ENCODE peak calls at places on chromosomes 3 and 15, in six cellular contexts. I, M, P, S, O and U are unnamed samples.

GRCh38 chr15:98815207-98815606 is 166.9 kb downstream of the IGF1R start:
- DNase-seq in O (no peak), M (no peak), S (no peak), P (no peak), I (no peak), U (no peak)

GRCh38 chr15:66072616-66073361 is 180.8 kb downstream of the MEGF11 start:
- DNase-seq in P (no peak), S (no peak), M (no peak), O (peak), I (no peak), U (peak)

GRCh38 chr15:80163217-80163616 is 10.4 kb downstream of the FAH start:
- DNase-seq in P (no peak), I (no peak), O (no peak), M (no peak), S (no peak), U (no peak)

GRCh38 chr15:48388017-48388936 is 57.0 kb downstream of the DUT start:
- DNase-seq in O (no peak), S (no peak), P (no peak), M (no peak), I (no peak), U (no peak)

GRCh38 chr15:87736921-87737389 is 519.6 kb downstream of the NTRK3 start:
- DNase-seq in S (no peak), M (no peak), O (no peak), P (no peak), I (no peak), U (no peak)

GRCh38 chr3:184320099-184320445 is 5.7 kb downstream of the EIF4G1 start:
- DNase-seq in P (peak), S (peak), M (peak), I (peak), O (peak), U (peak)

GRCh38 chr3:194265996-194266657 is 85.0 kb downstream of the CPN2 start:
- DNase-seq in M (no peak), O (peak), I (no peak), P (no peak), S (no peak), U (no peak)

GRCh38 chr3:13170317-13170716 is 97.1 kb upstream of the IQSEC1 start:
- DNase-seq in S (no peak), M (no peak), P (no peak), O (no peak), I (no peak), U (no peak)

GRCh38 chr3:56785499-56785898 is 16.2 kb downstream of the ARHGEF3 start:
- DNase-seq in I (no peak), S (no peak), P (no peak), M (no peak), O (no peak), U (no peak)

GRCh38 chr15:56361978-56362377 is 3.2 kb upstream of the TEX9 start:
- DNase-seq in I (no peak), P (no peak), S (no peak), M (no peak), O (no peak), U (no peak)

GRCh38 chr3:161700998-161701397 is 204.4 kb downstream of the OTOL1 start:
- DNase-seq in M (no peak), O (no peak), S (no peak), P (no peak), I (no peak), U (no peak)

GRCh38 chr3:136186330-136186729 is 9.8 kb downstream of the MSL2 start:
- DNase-seq in O (no peak), I (no peak), M (no peak), S (no peak), P (no peak), U (no peak)

GRCh38 chr3:153290278-153291015 is 128.4 kb downstream of the RAP2B start:
- DNase-seq in P (no peak), O (no peak), M (no peak), S (no peak), I (no peak), U (no peak)

GRCh38 chr15:68552344-68552743 is 26.4 kb upstream of the CORO2B start:
- DNase-seq in O (peak), P (no peak), M (no peak), I (no peak), S (no peak), U (peak)

GRCh38 chr15:74384566-74385441 is 17.4 kb upstream of the CYP11A1 start:
- DNase-seq in M (no peak), S (no peak), I (no peak), P (no peak), O (no peak), U (no peak)

GRCh38 chr3:134008630-134009156 is 21.0 kb downstream of the SLCO2A1 start:
- DNase-seq in S (peak), M (no peak), O (peak), I (no peak), P (no peak), U (no peak)

GRCh38 chr15:50764331-50765201 is 940 bp downstream of the SPPL2A start:
- DNase-seq in O (peak), P (no peak), M (no peak), I (no peak), S (no peak), U (no peak)

GRCh38 chr15:33547876-33548275 is 237.1 kb downstream of the RYR3 start:
- DNase-seq in M (peak), O (peak), I (no peak), P (no peak), S (no peak), U (no peak)

GRCh38 chr3:109336272-109336957 is 931 bp downstream of the DPPA4 start:
- DNase-seq in P (no peak), O (peak), I (no peak), M (no peak), S (no peak), U (no peak)

GRCh38 chr3:126551839-126552687 is 6.7 kb downstream of the C3orf22 start:
- DNase-seq in S (no peak), I (peak), M (no peak), O (no peak), P (no peak), U (peak)

GRCh38 chr3:47910777-47911440 is 105.3 kb downstream of the MAP4 start:
- DNase-seq in O (peak), S (peak), M (no peak), I (no peak), P (peak), U (no peak)

GRCh38 chr3:155704771-155705559 is 39.9 kb downstream of the PLCH1 start:
- DNase-seq in S (no peak), O (peak), P (no peak), M (no peak), I (no peak), U (no peak)

GRCh38 chr3:140023616-140024530 is 88.9 kb downstream of the CLSTN2 start:
- DNase-seq in M (no peak), I (no peak), P (no peak), O (no peak), S (no peak), U (no peak)

GRCh38 chr15:81257435-81257834 is 60.8 kb downstream of the IL16 start:
- DNase-seq in M (no peak), P (no peak), O (no peak), I (no peak), S (no peak), U (no peak)

GRCh38 chr3:12165909-12166308 is 7.2 kb upstream of the TIMP4 start:
- DNase-seq in O (no peak), M (no peak), P (no peak), S (no peak), I (no peak), U (no peak)

GRCh38 chr3:26345613-26346012 is 277.0 kb upstream of the LRRC3B start:
- DNase-seq in O (no peak), M (no peak), S (no peak), P (no peak), I (no peak), U (no peak)

GRCh38 chr3:16707260-16707659 is 102.0 kb upstream of the DAZL start:
- DNase-seq in O (no peak), I (no peak), P (no peak), M (no peak), S (no peak), U (no peak)

GRCh38 chr3:4511491-4512251 is 18.5 kb downstream of the ITPR1 start:
- DNase-seq in P (no peak), S (no peak), O (no peak), M (no peak), I (no peak), U (no peak)

GRCh38 chr15:98401029-98401428 is 247.3 kb upstream of the IGF1R start:
- DNase-seq in P (no peak), M (no peak), O (no peak), S (no peak), I (no peak), U (no peak)

GRCh38 chr15:74489518-74490338 is 28.8 kb upstream of the UBL7 start:
- DNase-seq in M (peak), I (peak), O (peak), P (peak), S (no peak), U (no peak)

GRCh38 chr3:158160958-158161357 is 51.1 kb downstream of the RSRC1 start:
- DNase-seq in O (peak), S (peak), M (no peak), P (no peak), I (no peak), U (no peak)

GRCh38 chr3:121411554-121411953 is 134.2 kb downstream of the POLQ start:
- DNase-seq in M (no peak), S (no peak), P (no peak), I (no peak), O (no peak), U (no peak)

GRCh38 chr3:41286305-41286704 is 87.0 kb downstream of the CTNNB1 start:
- DNase-seq in I (no peak), S (no peak), P (no peak), M (no peak), O (no peak), U (no peak)
- TF ChIP-seq CTCF in I (no peak), S (peak), P (no peak), M (no peak), O (no peak), U (no peak)

GRCh38 chr3:149489060-149489690 is 14.7 kb downstream of the TM4SF4 start:
- DNase-seq in O (peak), P (peak), M (no peak), S (no peak), I (no peak), U (no peak)
- TF ChIP-seq CTCF in O (peak), P (peak), M (no peak), S (peak), I (peak), U (peak)

GRCh38 chr3:83843716-83844115 is 1115.1 kb upstream of the CADM2 start:
- DNase-seq in M (no peak), S (no peak), I (no peak), P (no peak), O (no peak), U (no peak)

GRCh38 chr3:83842511-83842910 is 1116.3 kb upstream of the CADM2 start:
- DNase-seq in O (no peak), S (no peak), M (no peak), I (no peak), P (no peak), U (no peak)
- TF ChIP-seq CTCF in O (no peak), S (no peak), M (no peak), I (no peak), P (no peak), U (no peak)

GRCh38 chr3:188663839-188664238 is 507.9 kb upstream of the TPRG1 start:
- DNase-seq in I (no peak), M (no peak), P (no peak), O (no peak), S (no peak), U (no peak)

GRCh38 chr3:188659444-188660100 is 505.6 kb downstream of the LPP start:
- DNase-seq in I (no peak), S (no peak), O (peak), M (no peak), P (no peak), U (no peak)

GRCh38 chr3:188661801-188662200 is 507.8 kb downstream of the LPP start:
- DNase-seq in P (no peak), I (no peak), M (no peak), S (no peak), O (no peak), U (no peak)

GRCh38 chr3:188662214-188662613 is 508.3 kb downstream of the LPP start:
- DNase-seq in M (no peak), I (no peak), S (no peak), P (no peak), O (no peak), U (no peak)

DNA sequence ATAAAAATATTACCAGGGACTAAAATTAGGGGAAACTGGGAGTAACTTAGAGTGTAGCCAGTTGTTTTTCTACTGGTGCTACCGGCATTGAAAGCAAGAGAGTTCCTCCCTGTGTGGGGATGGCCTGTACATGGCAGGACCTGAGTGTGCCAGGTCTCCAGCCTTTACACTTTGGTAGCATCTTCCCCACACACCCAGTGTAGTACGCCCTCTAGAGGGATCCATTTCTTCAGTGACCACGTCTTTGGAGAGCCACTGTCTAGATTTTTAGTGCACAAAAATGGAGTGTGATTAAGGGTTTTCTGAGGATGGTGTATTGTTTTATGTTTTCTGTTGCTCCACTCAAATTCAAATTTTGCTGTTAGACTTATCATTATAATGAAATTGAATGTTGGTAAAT is 507.0 kb upstream of the TPRG1 start:
- DNase-seq in P (no peak), I (no peak), M (no peak), S (no peak), O (no peak), U (no peak)
- TF ChIP-seq CTCF in P (no peak), I (no peak), M (no peak), S (peak), O (peak), U (peak)

GRCh38 chr3:65971281-65972252 is 67.2 kb downstream of the MAGI1 start:
- DNase-seq in O (no peak), M (no peak), P (no peak), I (no peak), S (no peak), U (no peak)
- TF ChIP-seq CTCF in O (no peak), M (no peak), P (no peak), I (no peak), S (no peak), U (no peak)

GRCh38 chr3:195269375-195270078 is 1.4 kb downstream of the XXYLT1 start:
- DNase-seq in M (no peak), O (no peak), S (no peak), P (no peak), I (no peak), U (no peak)

GRCh38 chr3:195270350-195271115 is 426 bp downstream of the XXYLT1 start:
- DNase-seq in P (peak), S (no peak), I (peak), O (peak), M (peak), U (no peak)

GRCh38 chr3:195271116-195271858 is at the start of gene XXYLT1:
- DNase-seq in O (peak), P (peak), S (peak), I (peak), M (peak), U (no peak)

GRCh38 chr3:195270079-195270349 is 945 bp downstream of the XXYLT1 start:
- DNase-seq in S (no peak), I (no peak), P (no peak), M (no peak), O (no peak), U (no peak)

DNA sequence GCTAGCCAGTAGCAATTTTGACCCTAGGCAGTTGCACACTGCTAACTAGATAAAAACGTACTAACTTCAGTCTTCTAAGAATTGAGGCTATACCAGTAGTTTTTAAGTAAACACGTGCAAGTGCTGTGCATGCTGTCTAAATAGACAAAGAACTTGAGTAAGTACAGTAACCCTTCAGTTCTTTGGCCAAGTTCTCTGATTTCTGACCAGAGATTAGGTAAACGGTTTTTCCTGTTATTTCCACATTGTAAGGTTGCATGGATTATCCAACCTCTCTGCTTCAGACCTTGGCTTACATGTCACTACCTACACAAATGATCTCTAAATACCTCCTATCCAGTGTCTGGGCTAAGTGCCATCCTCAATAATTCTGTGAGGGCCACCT is 892 bp upstream of the XXYLT1 start:
- DNase-seq in P (no peak), M (no peak), I (no peak), S (no peak), O (no peak), U (no peak)
- TF ChIP-seq CTCF in P (no peak), M (no peak), I (no peak), S (no peak), O (no peak), U (no peak)

GRCh38 chr15:26852980-26853379 is 13.9 kb upstream of the GABRA5 start:
- DNase-seq in O (no peak), P (no peak), M (no peak), I (no peak), S (no peak), U (no peak)
- TF ChIP-seq CTCF in O (no peak), P (no peak), M (no peak), I (no peak), S (no peak), U (no peak)

GRCh38 chr15:62392411-62392810 is 227.3 kb upstream of the C2CD4B start:
- DNase-seq in S (no peak), I (no peak), M (no peak), O (peak), P (no peak), U (no peak)
- TF ChIP-seq CTCF in S (peak), I (no peak), M (no peak), O (no peak), P (no peak), U (no peak)

GRCh38 chr3:53130179-53131135 is at the start of gene RFT1:
- DNase-seq in P (peak), O (peak), I (peak), S (peak), M (peak), U (peak)
- TF ChIP-seq CTCF in P (no peak), O (peak), I (peak), S (peak), M (no peak), U (peak)